ENCODE peak calls at places on chromosomes 1 and 21, in four cellular contexts. D is HFF-Myc, Y is T-helper 2 cell, X is GOT3. O is an unnamed sample.

GRCh38 chr1:156461141-156461540 is 39.4 kb downstream of the MEF2D start:
- DNase-seq in D (no peak), Y (no peak), X (no peak), O (no peak)

GRCh38 chr1:77545970-77546369 is 136.5 kb downstream of the ZZZ3 start:
- DNase-seq in D (no peak), Y (no peak), X (no peak), O (no peak)

GRCh38 chr1:95733031-95733430 is 499.0 kb downstream of the RWDD3 start:
- DNase-seq in D (no peak), Y (no peak), X (no peak), O (no peak)

GRCh38 chr1:94912263-94912986 is 14.5 kb downstream of the CNN3 start:
- DNase-seq in D (no peak), Y (no peak), X (no peak), O (no peak)

GRCh38 chr1:28456078-28456477 is 49.8 kb upstream of the RCC1 start:
- DNase-seq in D (peak), Y (no peak), X (no peak), O (no peak)

GRCh38 chr1:5936621-5937372 is 55.4 kb downstream of the NPHP4 start:
- DNase-seq in D (no peak), Y (no peak), X (no peak), O (no peak)

GRCh38 chr1:234541281-234541975 is 62.4 kb upstream of the TARBP1 start:
- DNase-seq in D (no peak), Y (no peak), X (no peak), O (no peak)

GRCh38 chr1:61120998-61121397 is 38.6 kb downstream of the NFIA start:
- DNase-seq in D (no peak), Y (no peak), X (no peak), O (no peak)

GRCh38 chr1:57483954-57484353 is 60.1 kb upstream of the DAB1 start:
- DNase-seq in D (no peak), Y (no peak), X (no peak), O (no peak)

GRCh38 chr1:222392571-222392970 is 155.3 kb downstream of the HHIPL2 start:
- DNase-seq in D (no peak), Y (no peak), X (no peak), O (no peak)

GRCh38 chr1:45842786-45843185 is 39.4 kb downstream of the MAST2 start:
- DNase-seq in D (no peak), Y (no peak), X (no peak), O (no peak)

GRCh38 chr1:94579876-94580294 is 38.3 kb upstream of the F3 start:
- DNase-seq in D (peak), Y (no peak), X (no peak), O (no peak)

GRCh38 chr1:224205438-224205840 is 22.4 kb downstream of the DEGS1 start:
- DNase-seq in D (no peak), Y (no peak), X (no peak), O (no peak)

GRCh38 chr21:42839271-42840231 is 39.8 kb downstream of the WDR4 start:
- DNase-seq in D (no peak), Y (no peak), X (no peak), O (peak)

GRCh38 chr1:111204923-111205723 is 4.7 kb upstream of the DENND2D start:
- DNase-seq in D (no peak), Y (no peak), X (no peak), O (no peak)

GRCh38 chr1:18643154-18644012 is 12.7 kb downstream of the PAX7 start:
- DNase-seq in D (no peak), Y (no peak), X (no peak), O (no peak)

O was measured in Right ventricle myocardium inferior.